ENCODE peak calls at places on chromosomes 11 and 22, in five cellular contexts. S is HCT116; X is CD4-positive, alpha-beta memory T cell; F is heart right ventricle; H is IMR-90. C is an unnamed sample. For H3K9me3 and H3K4me1, the result is how much of the 10 kb centered on the place peaks cover.

GRCh38 chr11:34674038-34674437 is 53.1 kb downstream of the EHF start:
- DNase-seq in X (no peak), F (no peak), H (no peak), S (no peak), C (no peak)

GRCh38 chr11:44564198-44564597 is 1.3 kb upstream of the CD82 start:
- DNase-seq in F (peak), S (no peak), H (peak), X (no peak), C (no peak)

GRCh38 chr11:3107608-3108182 is 50.5 kb upstream of the CARS1 start:
- DNase-seq in H (no peak), S (no peak), F (no peak), X (no peak), C (no peak)

GRCh38 chr11:118152552-118153471 is at the start of gene SCN4B:
- DNase-seq in H (peak), X (peak), F (peak), S (no peak), C (peak)

GRCh38 chr11:66619080-66619554 is 2.7 kb downstream of the RBM14 start:
- DNase-seq in X (peak), S (no peak), F (no peak), H (peak), C (no peak)

GRCh38 chr11:64696045-64696444 is 27.0 kb downstream of the NRXN2 start:
- DNase-seq in S (no peak), X (no peak), F (no peak), H (no peak), C (no peak)

GRCh38 chr11:69868003-69868865 is 49.0 kb upstream of the FGF3 start:
- DNase-seq in H (no peak), S (no peak), X (no peak), F (no peak), C (no peak)

GRCh38 chr11:86245369-86246292 is 1.1 kb downstream of the EED start:
- DNase-seq in F (no peak), S (no peak), X (no peak), H (peak), C (no peak)

GRCh38 chr22:26409705-26410376 is 19.2 kb upstream of the ASPHD2 start:
- DNase-seq in F (no peak), S (no peak), X (no peak), H (no peak), C (no peak)

GRCh38 chr11:28900427-28900826 is 792.2 kb downstream of the METTL15 start:
- DNase-seq in H (no peak), F (no peak), S (no peak), X (no peak), C (no peak)

GRCh38 chr11:130606781-130607511 is 158.5 kb downstream of the ADAMTS15 start:
- DNase-seq in S (no peak), H (peak), F (peak), X (no peak), C (no peak)

GRCh38 chr11:129259950-129260349 is 67.8 kb upstream of the ARHGAP32 start:
- DNase-seq in H (no peak), X (no peak), F (no peak), S (no peak), C (no peak)

GRCh38 chr11:13962562-13963168 is at the start of gene SPON1:
- DNase-seq in F (peak), H (peak), S (no peak), X (peak), C (peak)

GRCh38 chr11:79437274-79437980 is 3.4 kb downstream of the TENM4 start:
- DNase-seq in H (peak), S (no peak), F (peak), X (no peak), C (peak)

GRCh38 chr11:35803115-35803514 is 140.5 kb downstream of the TRIM44 start:
- DNase-seq in X (no peak), S (no peak), H (no peak), F (no peak), C (no peak)

GRCh38 chr11:32391965-32392553 is 43.3 kb downstream of the WT1 start:
- DNase-seq in X (no peak), H (peak), F (no peak), S (no peak), C (no peak)

GRCh38 chr22:24407884-24408283 is 19.5 kb upstream of the ADORA2A start:
- DNase-seq in S (no peak), H (no peak), F (no peak), X (no peak), C (no peak)
- H3K27ac ChIP-seq in S (no peak), H (no peak), F (peak), X (no peak), C (peak)

DNA sequence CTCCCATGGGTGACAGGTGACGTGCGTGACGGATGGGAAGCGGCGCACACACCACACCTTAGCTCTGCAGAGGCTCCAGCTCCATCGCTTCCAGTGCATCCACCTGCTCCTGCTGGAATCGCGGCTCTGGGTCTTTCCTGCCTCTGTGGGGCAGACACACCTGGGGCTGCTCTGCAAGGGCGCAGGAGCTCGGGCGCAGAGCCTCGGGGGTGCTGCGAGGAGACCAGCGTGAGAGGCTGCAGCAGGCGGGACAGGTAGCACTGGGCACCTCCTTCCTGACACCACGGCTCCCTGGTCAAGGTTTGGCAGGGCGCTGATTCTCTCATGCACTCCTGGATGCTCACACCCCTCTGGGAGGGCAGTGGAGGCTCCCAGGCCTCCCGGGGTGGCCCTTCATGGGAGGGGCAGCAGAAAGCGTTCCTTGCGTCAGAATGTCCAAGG is 1494.3 kb downstream of the BRD1 start:
- DNase-seq in F (no peak), H (no peak), X (no peak), S (no peak), C (no peak)
- H3K9me3 ChIP-seq in F (under half), H (half or more), X (under half), S (under half), C (under half)

GRCh38 chr11:71300187-71300586 is 47.8 kb upstream of the SHANK2 start:
- DNase-seq in S (no peak), X (no peak), H (no peak), F (no peak), C (no peak)
- H3K4me1 ChIP-seq in S (under half), X (under half), H (under half), F (under half), C (under half)

GRCh38 chr11:132055296-132055695 is 684.9 kb downstream of the NTM start:
- DNase-seq in H (no peak), X (no peak), F (no peak), S (no peak), C (no peak)
- H3K27ac ChIP-seq in H (peak), X (no peak), F (no peak), S (no peak), C (no peak)

GRCh38 chr22:47569389-47570299 is 807.2 kb downstream of the TBC1D22A start:
- DNase-seq in S (no peak), F (no peak), H (no peak), X (no peak), C (no peak)
- H3K9me3 ChIP-seq in S (under half), F (under half), H (under half), X (under half), C (under half)

DNA sequence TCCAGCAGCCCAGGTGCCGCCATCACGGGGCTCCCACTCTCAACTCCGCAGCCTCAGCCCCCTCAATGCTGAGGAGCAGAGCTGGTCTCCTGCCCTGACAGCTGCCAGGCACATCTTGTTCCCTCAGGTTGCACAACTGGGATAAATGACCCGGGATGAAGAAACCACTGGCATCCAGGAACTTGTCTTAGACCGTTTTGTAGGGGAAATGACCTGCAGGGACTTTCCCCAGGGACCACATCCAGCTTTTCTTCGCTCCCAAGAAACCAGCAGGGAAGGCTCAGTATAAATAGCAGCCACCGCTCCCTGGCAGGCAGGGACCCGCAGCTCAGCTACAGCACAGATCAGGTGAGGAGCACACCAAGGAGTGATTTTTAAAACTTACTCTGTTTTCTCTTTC is at the start of gene SAA1:
- DNase-seq in F (no peak), X (no peak), S (no peak), H (no peak), C (no peak)
- H3K4me1 ChIP-seq in F (under half), X (under half), S (under half), H (under half), C (under half)

DNA sequence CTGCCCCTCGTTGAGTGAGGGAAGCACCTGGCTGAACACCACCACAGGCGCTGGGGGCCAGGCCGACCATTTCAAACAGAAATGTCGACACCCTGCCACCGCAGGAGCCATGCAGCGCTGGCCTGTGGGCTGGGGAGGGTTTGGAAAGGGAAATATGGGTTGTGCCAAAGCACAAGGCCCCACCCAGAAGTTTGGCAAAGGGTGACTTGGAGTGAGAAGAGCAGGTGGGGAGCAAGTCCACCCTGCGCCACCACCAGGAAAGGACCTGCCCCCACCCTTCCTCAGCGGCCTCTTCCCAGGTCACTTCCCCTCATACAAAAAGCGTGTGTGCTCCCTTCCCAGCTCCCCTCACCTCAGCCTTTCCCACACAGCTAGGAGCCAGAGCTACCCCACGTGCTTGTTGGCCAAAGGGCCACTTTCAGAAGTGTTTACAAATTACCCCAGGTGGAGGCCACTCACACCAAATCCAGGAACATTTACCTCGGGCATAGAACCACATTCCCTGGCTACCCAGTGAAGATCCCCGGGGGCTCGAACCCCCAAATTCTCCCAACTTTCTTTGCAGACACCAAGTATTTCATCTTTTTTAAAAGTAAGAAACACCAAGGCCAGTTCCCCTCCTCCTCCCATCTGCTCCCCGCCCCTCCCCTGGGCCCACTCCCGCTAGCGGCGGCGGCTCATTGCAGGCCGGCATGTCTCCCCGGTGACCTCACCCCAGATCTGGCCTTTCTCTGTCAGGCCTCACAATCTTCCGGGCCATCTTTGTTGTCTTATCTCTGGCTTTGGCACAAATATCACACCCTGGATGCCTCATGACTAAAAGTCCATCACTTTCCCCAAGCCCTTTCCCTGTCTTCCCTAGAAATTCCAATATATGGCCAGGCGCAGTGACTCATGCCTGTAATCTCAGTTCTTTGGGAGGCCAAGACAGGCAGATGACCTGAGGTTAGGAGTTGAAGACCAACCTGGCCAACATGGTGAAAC is 20.5 kb upstream of the SCGB1A1 start:
- DNase-seq in X (no peak), F (peak), S (no peak), H (peak), C (no peak)
- H3K27ac ChIP-seq in X (no peak), F (peak), S (no peak), H (no peak), C (peak)

GRCh38 chr11:1090600-1091331 is 16.1 kb downstream of the MUC2 start:
- DNase-seq in X (no peak), F (peak), S (no peak), H (no peak), C (no peak)
- H3K9me3 ChIP-seq in X (under half), F (under half), S (under half), H (under half), C (under half)